ENCODE peak calls at places on chromosome 17, in four cellular contexts. W, J, X and C are unnamed samples.
A peak's percentile ranks its signal among the peaks of the same experiment; 100 is the strongest.

GRCh38 chr17:76732734-76733617 is 4.2 kb downstream of the SRSF2 start:
- DNase-seq in W (no peak), J (no peak), X (no peak), C (no peak)

GRCh38 chr17:51850206-51850605 is 308.3 kb downstream of the CA10 start:
- DNase-seq in W (no peak), J (no peak), X (peak; percentile 12), C (no peak)

GRCh38 chr17:63440127-63440769 is 5.9 kb downstream of the CYB561 start:
- DNase-seq in W (no peak), J (no peak), X (no peak), C (no peak)

GRCh38 chr17:79970576-79971068 is 65.0 kb downstream of the TBC1D16 start:
- DNase-seq in W (no peak), J (no peak), X (peak; percentile 77), C (no peak)

GRCh38 chr17:75065562-75066151 is 18.6 kb downstream of the KCTD2 start:
- DNase-seq in W (no peak), J (no peak), X (no peak), C (no peak)

GRCh38 chr17:41539979-41540701 is 12.0 kb upstream of the KRT19 start:
- DNase-seq in W (no peak), J (no peak), X (peak; percentile 79), C (no peak)

GRCh38 chr17:35804658-35805192 is 4.6 kb upstream of the TAF15 start:
- DNase-seq in W (peak; percentile 48), J (peak; percentile 70), X (peak; percentile 88), C (peak; percentile 47)

GRCh38 chr17:76452646-76453430 is at the start of gene UBE2O:
- DNase-seq in W (no peak), J (peak; percentile 97), X (peak; percentile 83), C (peak; percentile 98)

GRCh38 chr17:47701603-47702002 is 7.6 kb downstream of the TBKBP1 start:
- DNase-seq in W (no peak), J (peak; percentile 53), X (no peak), C (no peak)

GRCh38 chr17:29977836-29978235 is 36.4 kb downstream of the EFCAB5 start:
- DNase-seq in W (no peak), J (no peak), X (no peak), C (no peak)

GRCh38 chr17:206941-207560 is 25.6 kb upstream of the DOC2B start:
- DNase-seq in W (no peak), J (no peak), X (no peak), C (no peak)

GRCh38 chr17:15918661-15919259 is 26.2 kb upstream of the ADORA2B start:
- DNase-seq in W (no peak), J (no peak), X (no peak), C (no peak)

GRCh38 chr17:40190197-40191021 is 13.1 kb downstream of the RAPGEFL1 start:
- DNase-seq in W (no peak), J (peak; percentile 49), X (peak; percentile 59), C (no peak)

GRCh38 chr17:46866325-46866724 is 14.9 kb downstream of the WNT9B start:
- DNase-seq in W (no peak), J (no peak), X (no peak), C (no peak)

GRCh38 chr17:80984749-80985148 is 6.9 kb upstream of the CHMP6 start:
- DNase-seq in W (no peak), J (no peak), X (peak; percentile 68), C (no peak)

GRCh38 chr17:38663125-38663751 is 11.5 kb downstream of the EPOP start:
- DNase-seq in W (no peak), J (peak; percentile 61), X (peak; percentile 90), C (peak; percentile 83)

GRCh38 chr17:49595328-49595727 is 19.7 kb downstream of the NXPH3 start:
- DNase-seq in W (no peak), J (no peak), X (peak; percentile 57), C (no peak)

GRCh38 chr17:58870747-58871146 is 115.1 kb downstream of the PPM1E start:
- DNase-seq in W (no peak), J (no peak), X (no peak), C (no peak)

GRCh38 chr17:44759096-44759915 is 518 bp downstream of the ADAM11 start:
- DNase-seq in W (no peak), J (peak; percentile 42), X (no peak), C (no peak)

GRCh38 chr17:15655162-15655561 is 28.9 kb downstream of the TRIM16 start:
- DNase-seq in W (no peak), J (no peak), X (no peak), C (no peak)

GRCh38 chr17:76250141-76250540 is 9.8 kb upstream of the RNF157 start:
- DNase-seq in W (no peak), J (no peak), X (no peak), C (no peak)

GRCh38 chr17:4715071-4715749 is 4.8 kb downstream of the ARRB2 start:
- DNase-seq in W (no peak), J (no peak), X (no peak), C (no peak)

GRCh38 chr17:42667088-42667951 is 8.2 kb downstream of the TUBG2 start:
- DNase-seq in W (no peak), J (no peak), X (peak; percentile 47), C (no peak)

GRCh38 chr17:73291260-73291801 is 20.5 kb downstream of the CDC42EP4 start:
- DNase-seq in W (peak; percentile 70), J (peak; percentile 79), X (no peak), C (no peak)

GRCh38 chr17:19644493-19645210 is 3.9 kb upstream of the ALDH3A2 start:
- DNase-seq in W (no peak), J (no peak), X (no peak), C (no peak)

GRCh38 chr17:49557204-49558024 is 18.3 kb upstream of the NXPH3 start:
- DNase-seq in W (no peak), J (peak; percentile 53), X (peak; percentile 73), C (peak; percentile 59)

GRCh38 chr17:16980813-16981731 is 9.2 kb upstream of the TNFRSF13B start:
- DNase-seq in W (peak; percentile 84), J (no peak), X (no peak), C (peak; percentile 43)

GRCh38 chr17:74217036-74217725 is 3.8 kb downstream of the TTYH2 start:
- DNase-seq in W (no peak), J (no peak), X (no peak), C (no peak)

GRCh38 chr17:44637066-44637465 is 19.2 kb upstream of the MEIOC start:
- DNase-seq in W (no peak), J (no peak), X (no peak), C (no peak)

GRCh38 chr17:49687878-49688491 is 10.1 kb upstream of the SPOP start:
- DNase-seq in W (no peak), J (no peak), X (peak; percentile 58), C (no peak)

GRCh38 chr17:14312522-14312921 is 11.6 kb downstream of the HS3ST3B1 start:
- DNase-seq in W (no peak), J (no peak), X (no peak), C (no peak)

GRCh38 chr17:44147812-44148211 is 6.1 kb downstream of the HROB start:
- DNase-seq in W (no peak), J (no peak), X (no peak), C (no peak)

GRCh38 chr17:29622337-29623282 is at the start of gene CORO6:
- DNase-seq in W (no peak), J (peak; percentile 93), X (no peak), C (no peak)

GRCh38 chr17:7261377-7262191 is 694 bp downstream of the CLDN7 start:
- DNase-seq in W (no peak), J (no peak), X (no peak), C (no peak)

GRCh38 chr17:31095239-31096105 is 695 bp downstream of the NF1 start:
- DNase-seq in W (no peak), J (peak; percentile 24), X (peak; percentile 7), C (peak; percentile 63)

GRCh38 chr17:75697651-75698291 is 23.5 kb upstream of the ITGB4 start:
- DNase-seq in W (no peak), J (no peak), X (peak; percentile 68), C (no peak)

GRCh38 chr17:65546579-65546978 is 14.9 kb downstream of the AXIN2 start:
- DNase-seq in W (no peak), J (no peak), X (no peak), C (no peak)

GRCh38 chr17:65548570-65548969 is 12.9 kb downstream of the AXIN2 start:
- DNase-seq in W (no peak), J (no peak), X (no peak), C (no peak)

GRCh38 chr17:65544658-65545057 is 16.8 kb downstream of the AXIN2 start:
- DNase-seq in W (no peak), J (no peak), X (no peak), C (no peak)

GRCh38 chr17:65545708-65546523 is 15.5 kb downstream of the AXIN2 start:
- DNase-seq in W (no peak), J (no peak), X (no peak), C (no peak)

DNA sequence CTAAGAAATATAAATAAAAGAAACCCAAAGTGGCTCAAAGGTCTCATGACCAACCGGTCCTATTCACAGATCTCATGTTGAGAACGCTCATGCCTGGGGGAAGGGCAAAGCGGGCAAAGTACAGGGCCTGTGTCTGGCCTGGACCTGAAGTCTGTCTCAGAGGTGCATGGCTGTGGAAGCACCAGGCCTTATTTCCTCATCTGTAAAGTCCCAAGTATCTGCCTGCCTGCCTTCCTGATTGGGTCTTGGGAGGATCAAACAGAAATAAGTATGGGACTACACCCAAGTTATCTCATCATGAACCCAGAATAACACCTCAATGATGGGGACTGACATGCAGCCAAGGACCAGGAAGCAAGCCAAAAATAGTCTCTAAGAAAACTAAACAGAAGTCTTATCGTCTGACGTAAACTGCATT is 14.2 kb downstream of the AXIN2 start:
- DNase-seq in W (no peak), J (no peak), X (peak; percentile 75), C (no peak)
- TF ChIP-seq JUND in W (no peak), J (no peak), X (no peak), C (no peak)

GRCh38 chr17:2909164-2909852 is 113.1 kb downstream of the RAP1GAP2 start:
- DNase-seq in W (no peak), J (no peak), X (no peak), C (no peak)

GRCh38 chr17:2904135-2904534 is 107.9 kb downstream of the RAP1GAP2 start:
- DNase-seq in W (no peak), J (no peak), X (no peak), C (no peak)

GRCh38 chr17:2905697-2906595 is 109.7 kb downstream of the RAP1GAP2 start:
- DNase-seq in W (no peak), J (no peak), X (no peak), C (no peak)

GRCh38 chr17:2905269-2905668 is 109.0 kb downstream of the RAP1GAP2 start:
- DNase-seq in W (no peak), J (no peak), X (no peak), C (no peak)

GRCh38 chr17:2906907-2907306 is 110.7 kb downstream of the RAP1GAP2 start:
- DNase-seq in W (no peak), J (peak; percentile 35), X (no peak), C (no peak)
- TF ChIP-seq ATF2 in W (no peak), J (no peak), X (no peak), C (no peak)

GRCh38 chr17:2084129-2084765 is 29.3 kb downstream of the HIC1 start:
- DNase-seq in W (no peak), J (peak; percentile 56), X (no peak), C (no peak)
- TF ChIP-seq CBX5 in W (no peak), J (no peak), X (no peak), C (no peak)

GRCh38 chr17:12523244-12523643 is 142.4 kb upstream of the MYOCD start:
- DNase-seq in W (no peak), J (no peak), X (no peak), C (no peak)

GRCh38 chr17:12521416-12521815 is 144.3 kb upstream of the MYOCD start:
- DNase-seq in W (no peak), J (no peak), X (no peak), C (no peak)

GRCh38 chr17:12519956-12520594 is 145.6 kb upstream of the MYOCD start:
- DNase-seq in W (no peak), J (no peak), X (no peak), C (no peak)

GRCh38 chr17:12522743-12523181 is 142.9 kb upstream of the MYOCD start:
- DNase-seq in W (no peak), J (no peak), X (peak; percentile 29), C (no peak)

GRCh38 chr17:12522336-12522735 is 143.4 kb upstream of the MYOCD start:
- DNase-seq in W (no peak), J (no peak), X (no peak), C (no peak)
- TF ChIP-seq JUND in W (no peak), J (no peak), X (no peak), C (no peak)